ENCODE peak calls at places on chromosomes 2 and 18, in four cellular contexts. One of them, this sample, is unnamed. For H3K4me1, the result is how much of the 10 kb centered on the place peaks cover.

GRCh38 chr18:32353257-32353656 is 117.4 kb downstream of the GAREM1 start:
- DNase-seq in HCT116: no peak
- DNase-seq in SK-N-SH: no peak
- DNase-seq in upper lobe of left lung: no peak
- DNase-seq in this sample: no peak

GRCh38 chr2:184543832-184544231 is 54.5 kb upstream of the ZNF804A start:
- DNase-seq in HCT116: no peak
- DNase-seq in SK-N-SH: no peak
- DNase-seq in upper lobe of left lung: no peak
- DNase-seq in this sample: no peak

GRCh38 chr2:187875271-187875670 is 321.0 kb upstream of the TFPI start:
- DNase-seq in HCT116: no peak
- DNase-seq in SK-N-SH: no peak
- DNase-seq in upper lobe of left lung: no peak
- DNase-seq in this sample: no peak

GRCh38 chr18:41939326-41939725 is 15.7 kb upstream of the PIK3C3 start:
- DNase-seq in HCT116: no peak
- DNase-seq in SK-N-SH: no peak
- DNase-seq in upper lobe of left lung: no peak
- DNase-seq in this sample: no peak

GRCh38 chr2:100285691-100286090 is 36.6 kb downstream of the LONRF2 start:
- DNase-seq in HCT116: peak
- DNase-seq in SK-N-SH: no peak
- DNase-seq in upper lobe of left lung: no peak
- DNase-seq in this sample: no peak

GRCh38 chr2:43877782-43878464 is 39.2 kb downstream of the ABCG8 start:
- DNase-seq in HCT116: peak
- DNase-seq in SK-N-SH: peak
- DNase-seq in upper lobe of left lung: no peak
- DNase-seq in this sample: peak

GRCh38 chr18:12839526-12840196 is 44.4 kb downstream of the PTPN2 start:
- DNase-seq in HCT116: no peak
- DNase-seq in SK-N-SH: no peak
- DNase-seq in upper lobe of left lung: no peak
- DNase-seq in this sample: no peak

GRCh38 chr2:8312861-8313768 is 368.7 kb upstream of the ID2 start:
- DNase-seq in HCT116: peak
- DNase-seq in SK-N-SH: no peak
- DNase-seq in upper lobe of left lung: no peak
- DNase-seq in this sample: no peak

GRCh38 chr2:73112913-73113633 is at the start of gene RAB11FIP5:
- DNase-seq in HCT116: peak
- DNase-seq in SK-N-SH: peak
- DNase-seq in upper lobe of left lung: peak
- DNase-seq in this sample: peak

GRCh38 chr2:170530803-170531564 is 184.2 kb upstream of the SP5 start:
- DNase-seq in HCT116: no peak
- DNase-seq in SK-N-SH: no peak
- DNase-seq in upper lobe of left lung: no peak
- DNase-seq in this sample: no peak

GRCh38 chr18:76451475-76452331 is 43.3 kb downstream of the ZNF516 start:
- DNase-seq in HCT116: no peak
- DNase-seq in SK-N-SH: no peak
- DNase-seq in upper lobe of left lung: peak
- DNase-seq in this sample: no peak

GRCh38 chr2:38200583-38200982 is 124.6 kb upstream of the CYP1B1 start:
- DNase-seq in HCT116: no peak
- DNase-seq in SK-N-SH: no peak
- DNase-seq in upper lobe of left lung: no peak
- DNase-seq in this sample: no peak

GRCh38 chr2:27485496-27485895 is 4.0 kb downstream of the IFT172 start:
- DNase-seq in HCT116: no peak
- DNase-seq in SK-N-SH: no peak
- DNase-seq in upper lobe of left lung: no peak
- DNase-seq in this sample: no peak

GRCh38 chr2:43070039-43070438 is 156.4 kb downstream of the ZFP36L2 start:
- DNase-seq in HCT116: no peak
- DNase-seq in SK-N-SH: peak
- DNase-seq in upper lobe of left lung: no peak
- DNase-seq in this sample: no peak

GRCh38 chr2:211368467-211368866 is 812.1 kb downstream of the CPS1 start:
- DNase-seq in HCT116: no peak
- DNase-seq in SK-N-SH: no peak
- DNase-seq in upper lobe of left lung: no peak
- DNase-seq in this sample: no peak
- H3K4me1 ChIP-seq in HCT116: under half
- H3K4me1 ChIP-seq in SK-N-SH: under half
- H3K4me1 ChIP-seq in upper lobe of left lung: under half
- H3K4me1 ChIP-seq in this sample: under half

GRCh38 chr2:219213486-219214071 is 5.2 kb downstream of the ABCB6 start:
- DNase-seq in HCT116: no peak
- DNase-seq in SK-N-SH: no peak
- DNase-seq in upper lobe of left lung: no peak
- DNase-seq in this sample: no peak
- TF ChIP-seq POLR2AphosphoS5 in HCT116: no peak
- TF ChIP-seq POLR2AphosphoS5 in SK-N-SH: no peak
- TF ChIP-seq POLR2AphosphoS5 in upper lobe of left lung: no peak
- TF ChIP-seq POLR2AphosphoS5 in this sample: no peak

GRCh38 chr2:223936862-223937326 is 8.2 kb downstream of the WDFY1 start:
- DNase-seq in HCT116: no peak
- DNase-seq in SK-N-SH: no peak
- DNase-seq in upper lobe of left lung: no peak
- DNase-seq in this sample: no peak
- H3K4me1 ChIP-seq in HCT116: under half
- H3K4me1 ChIP-seq in SK-N-SH: under half
- H3K4me1 ChIP-seq in upper lobe of left lung: half or more
- H3K4me1 ChIP-seq in this sample: under half

GRCh38 chr2:23617167-23617787 is 232.3 kb downstream of the KLHL29 start:
- DNase-seq in HCT116: no peak
- DNase-seq in SK-N-SH: no peak
- DNase-seq in upper lobe of left lung: no peak
- DNase-seq in this sample: peak

GRCh38 chr2:23618696-23619530 is 233.9 kb downstream of the KLHL29 start:
- DNase-seq in HCT116: no peak
- DNase-seq in SK-N-SH: peak
- DNase-seq in upper lobe of left lung: no peak
- DNase-seq in this sample: no peak

GRCh38 chr2:23618265-23618664 is 233.3 kb downstream of the KLHL29 start:
- DNase-seq in HCT116: no peak
- DNase-seq in SK-N-SH: no peak
- DNase-seq in upper lobe of left lung: no peak
- DNase-seq in this sample: no peak

GRCh38 chr2:23616630-23617029 is 231.7 kb downstream of the KLHL29 start:
- DNase-seq in HCT116: no peak
- DNase-seq in SK-N-SH: no peak
- DNase-seq in upper lobe of left lung: no peak
- DNase-seq in this sample: no peak

GRCh38 chr2:23617817-23618216 is 232.8 kb downstream of the KLHL29 start:
- DNase-seq in HCT116: no peak
- DNase-seq in SK-N-SH: no peak
- DNase-seq in upper lobe of left lung: no peak
- DNase-seq in this sample: no peak
- TF ChIP-seq POLR2AphosphoS5 in HCT116: no peak
- TF ChIP-seq POLR2AphosphoS5 in SK-N-SH: no peak
- TF ChIP-seq POLR2AphosphoS5 in upper lobe of left lung: peak
- TF ChIP-seq POLR2AphosphoS5 in this sample: no peak

DNA sequence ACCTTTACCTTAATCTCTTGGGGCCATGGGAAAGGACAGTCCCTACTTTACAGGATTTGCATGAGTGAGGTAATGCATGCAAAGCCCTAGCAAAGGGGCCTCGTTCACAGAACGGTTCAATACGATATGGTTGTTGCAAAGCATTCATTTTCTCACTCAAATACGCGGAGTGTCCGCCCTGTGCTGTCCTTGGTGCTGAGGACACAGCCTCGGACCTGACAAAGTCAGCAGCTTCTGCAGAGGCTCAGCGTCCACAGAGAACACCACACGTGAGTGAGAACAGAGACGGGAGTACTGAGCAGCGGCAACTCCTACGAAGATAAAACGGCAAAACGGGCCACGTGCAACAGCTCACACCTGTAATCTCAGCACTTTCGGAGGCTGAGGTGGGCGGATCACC is 125.6 kb downstream of the EIPR1 start:
- DNase-seq in HCT116: no peak
- DNase-seq in SK-N-SH: no peak
- DNase-seq in upper lobe of left lung: no peak
- DNase-seq in this sample: no peak
- H3K4me1 ChIP-seq in HCT116: under half
- H3K4me1 ChIP-seq in SK-N-SH: under half
- H3K4me1 ChIP-seq in upper lobe of left lung: under half
- H3K4me1 ChIP-seq in this sample: under half

DNA sequence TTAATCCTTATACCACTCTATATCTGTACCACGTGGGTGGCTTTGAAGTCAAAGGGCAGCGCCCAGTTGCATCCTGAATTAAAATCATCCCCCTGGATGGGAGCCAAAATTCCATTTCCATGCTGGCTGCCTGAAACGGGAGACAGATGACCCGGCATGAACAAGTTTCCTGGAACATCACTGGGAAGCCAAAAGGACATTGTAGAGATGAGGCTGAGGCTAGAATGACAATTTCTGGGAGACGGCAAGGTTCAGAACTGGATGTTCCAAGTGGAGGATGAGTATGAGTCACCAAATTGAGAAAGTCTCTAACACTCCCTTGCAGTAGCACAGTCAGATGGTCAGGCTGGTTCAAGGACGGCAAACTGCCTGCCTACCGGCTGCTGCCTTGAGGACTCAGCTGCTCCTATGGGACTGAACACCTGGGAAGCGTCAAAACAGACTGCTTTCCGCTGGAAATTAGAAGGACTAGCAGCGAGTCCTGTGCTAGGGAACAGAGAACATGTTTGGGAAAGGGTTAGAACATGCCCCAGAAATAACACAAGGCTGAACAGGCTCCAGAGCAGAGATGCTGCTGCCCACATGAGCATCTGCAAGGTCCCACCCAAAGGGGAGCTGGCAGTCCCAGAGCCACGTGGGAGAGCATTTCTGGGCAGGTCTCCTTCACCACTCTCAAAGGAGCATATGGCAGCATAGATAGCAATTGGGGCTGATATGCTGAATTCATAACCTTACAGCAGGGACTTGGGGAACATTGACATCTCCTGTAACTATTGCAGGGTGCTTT is 32.0 kb downstream of the YPEL5 start:
- DNase-seq in HCT116: no peak
- DNase-seq in SK-N-SH: peak
- DNase-seq in upper lobe of left lung: no peak
- DNase-seq in this sample: no peak
- TF ChIP-seq POLR2AphosphoS5 in HCT116: no peak
- TF ChIP-seq POLR2AphosphoS5 in SK-N-SH: no peak
- TF ChIP-seq POLR2AphosphoS5 in upper lobe of left lung: peak
- TF ChIP-seq POLR2AphosphoS5 in this sample: peak

GRCh38 chr18:37424507-37424906 is 141.1 kb downstream of the CELF4 start:
- DNase-seq in HCT116: no peak
- DNase-seq in SK-N-SH: no peak
- DNase-seq in upper lobe of left lung: no peak
- DNase-seq in this sample: no peak

GRCh38 chr18:37420315-37420880 is 145.2 kb downstream of the CELF4 start:
- DNase-seq in HCT116: no peak
- DNase-seq in SK-N-SH: no peak
- DNase-seq in upper lobe of left lung: no peak
- DNase-seq in this sample: no peak

GRCh38 chr18:37421349-37422080 is 144.1 kb downstream of the CELF4 start:
- DNase-seq in HCT116: no peak
- DNase-seq in SK-N-SH: no peak
- DNase-seq in upper lobe of left lung: no peak
- DNase-seq in this sample: no peak

GRCh38 chr18:37419866-37420265 is 145.7 kb downstream of the CELF4 start:
- DNase-seq in HCT116: no peak
- DNase-seq in SK-N-SH: no peak
- DNase-seq in upper lobe of left lung: no peak
- DNase-seq in this sample: no peak

GRCh38 chr18:37422116-37422515 is 143.5 kb downstream of the CELF4 start:
- DNase-seq in HCT116: no peak
- DNase-seq in SK-N-SH: peak
- DNase-seq in upper lobe of left lung: no peak
- DNase-seq in this sample: no peak
- H3K4me1 ChIP-seq in HCT116: under half
- H3K4me1 ChIP-seq in SK-N-SH: under half
- H3K4me1 ChIP-seq in upper lobe of left lung: under half
- H3K4me1 ChIP-seq in this sample: under half

GRCh38 chr18:22279741-22280452 is 110.5 kb downstream of the GATA6 start:
- DNase-seq in HCT116: no peak
- DNase-seq in SK-N-SH: no peak
- DNase-seq in upper lobe of left lung: no peak
- DNase-seq in this sample: no peak

GRCh38 chr18:22278798-22279197 is 109.4 kb downstream of the GATA6 start:
- DNase-seq in HCT116: no peak
- DNase-seq in SK-N-SH: no peak
- DNase-seq in upper lobe of left lung: no peak
- DNase-seq in this sample: no peak

GRCh38 chr18:22275706-22276333 is 106.4 kb downstream of the GATA6 start:
- DNase-seq in HCT116: no peak
- DNase-seq in SK-N-SH: no peak
- DNase-seq in upper lobe of left lung: no peak
- DNase-seq in this sample: no peak

GRCh38 chr18:22276334-22276713 is 106.9 kb downstream of the GATA6 start:
- DNase-seq in HCT116: no peak
- DNase-seq in SK-N-SH: no peak
- DNase-seq in upper lobe of left lung: peak
- DNase-seq in this sample: no peak

DNA sequence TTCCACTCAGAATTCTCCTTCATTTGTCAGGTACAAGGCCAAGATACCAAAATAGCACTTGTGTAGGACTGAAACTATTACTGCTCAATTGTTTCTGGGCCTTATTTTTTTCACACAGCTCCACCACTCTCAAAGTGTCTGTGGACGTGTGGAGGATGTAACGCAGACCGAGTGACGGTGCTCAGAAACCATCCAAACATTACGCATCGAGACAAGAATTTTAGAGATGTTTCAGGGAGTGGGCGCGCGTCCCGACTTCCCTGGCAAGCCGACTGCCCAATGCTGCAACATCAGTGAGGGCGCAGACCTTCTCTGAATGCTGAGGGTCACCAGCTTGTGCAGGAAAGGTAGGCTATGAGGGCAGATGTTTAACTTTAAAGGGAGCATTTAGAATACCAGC is 108.4 kb downstream of the GATA6 start:
- DNase-seq in HCT116: no peak
- DNase-seq in SK-N-SH: no peak
- DNase-seq in upper lobe of left lung: peak
- DNase-seq in this sample: no peak
- TF ChIP-seq POLR2AphosphoS5 in HCT116: no peak
- TF ChIP-seq POLR2AphosphoS5 in SK-N-SH: no peak
- TF ChIP-seq POLR2AphosphoS5 in upper lobe of left lung: no peak
- TF ChIP-seq POLR2AphosphoS5 in this sample: no peak

GRCh38 chr2:119315241-119315925 is 51.3 kb downstream of the C2orf76 start:
- DNase-seq in HCT116: no peak
- DNase-seq in SK-N-SH: no peak
- DNase-seq in upper lobe of left lung: no peak
- DNase-seq in this sample: no peak
- H3K4me1 ChIP-seq in HCT116: under half
- H3K4me1 ChIP-seq in SK-N-SH: under half
- H3K4me1 ChIP-seq in upper lobe of left lung: under half
- H3K4me1 ChIP-seq in this sample: under half

This sample was measured in prostate gland.